ENCODE peak calls at places on chromosome 9, in eight cellular contexts. One of them, this sample, is unnamed.

GRCh38 chr9:10045598-10045997 is 567.2 kb downstream of the PTPRD start:
- DNase-seq in glutamatergic neuron: no peak
- DNase-seq in GM10248: no peak
- DNase-seq in A549: peak; percentile 10
- DNase-seq in neural crest cell: no peak
- DNase-seq in activated CD8-positive, alpha-beta T cell treated with anti-CD3 and anti-CD28 coated beads for 36 hours: no peak
- DNase-seq in Calu3: no peak
- DNase-seq in GM12865: no peak
- DNase-seq in this sample: no peak

GRCh38 chr9:132546148-132547051 is 36.0 kb upstream of the BARHL1 start:
- DNase-seq in glutamatergic neuron: peak; percentile 81
- DNase-seq in GM10248: no peak
- DNase-seq in A549: no peak
- DNase-seq in neural crest cell: peak; percentile 63
- DNase-seq in activated CD8-positive, alpha-beta T cell treated with anti-CD3 and anti-CD28 coated beads for 36 hours: peak; percentile 9
- DNase-seq in Calu3: peak; percentile 59
- DNase-seq in GM12865: no peak
- DNase-seq in this sample: no peak

GRCh38 chr9:21752003-21752402 is 50.4 kb upstream of the MTAP start:
- DNase-seq in glutamatergic neuron: no peak
- DNase-seq in GM10248: no peak
- DNase-seq in A549: no peak
- DNase-seq in neural crest cell: no peak
- DNase-seq in activated CD8-positive, alpha-beta T cell treated with anti-CD3 and anti-CD28 coated beads for 36 hours: no peak
- DNase-seq in Calu3: no peak
- DNase-seq in GM12865: no peak
- DNase-seq in this sample: no peak

GRCh38 chr9:72560086-72560485 is 38.7 kb downstream of the TMC1 start:
- DNase-seq in glutamatergic neuron: no peak
- DNase-seq in GM10248: no peak
- DNase-seq in A549: no peak
- DNase-seq in neural crest cell: no peak
- DNase-seq in activated CD8-positive, alpha-beta T cell treated with anti-CD3 and anti-CD28 coated beads for 36 hours: no peak
- DNase-seq in Calu3: no peak
- DNase-seq in GM12865: no peak
- DNase-seq in this sample: no peak

GRCh38 chr9:133683494-133684460 is 47.6 kb downstream of the DBH start:
- DNase-seq in glutamatergic neuron: peak; percentile 46
- DNase-seq in GM10248: no peak
- DNase-seq in A549: no peak
- DNase-seq in neural crest cell: no peak
- DNase-seq in activated CD8-positive, alpha-beta T cell treated with anti-CD3 and anti-CD28 coated beads for 36 hours: peak; percentile 93
- DNase-seq in Calu3: no peak
- DNase-seq in GM12865: peak; percentile 15
- DNase-seq in this sample: peak; percentile 64

GRCh38 chr9:113564804-113565237 is 101.3 kb downstream of the RGS3 start:
- DNase-seq in glutamatergic neuron: peak; percentile 56
- DNase-seq in GM10248: no peak
- DNase-seq in A549: no peak
- DNase-seq in neural crest cell: no peak
- DNase-seq in activated CD8-positive, alpha-beta T cell treated with anti-CD3 and anti-CD28 coated beads for 36 hours: no peak
- DNase-seq in Calu3: peak; percentile 68
- DNase-seq in GM12865: no peak
- DNase-seq in this sample: no peak

GRCh38 chr9:110072597-110073355 is 135.2 kb downstream of the C9orf152 start:
- DNase-seq in glutamatergic neuron: no peak
- DNase-seq in GM10248: no peak
- DNase-seq in A549: no peak
- DNase-seq in neural crest cell: no peak
- DNase-seq in activated CD8-positive, alpha-beta T cell treated with anti-CD3 and anti-CD28 coated beads for 36 hours: no peak
- DNase-seq in Calu3: no peak
- DNase-seq in GM12865: no peak
- DNase-seq in this sample: no peak

GRCh38 chr9:122453677-122454135 is 24.0 kb downstream of the OR1J1 start:
- DNase-seq in glutamatergic neuron: no peak
- DNase-seq in GM10248: no peak
- DNase-seq in A549: no peak
- DNase-seq in neural crest cell: no peak
- DNase-seq in activated CD8-positive, alpha-beta T cell treated with anti-CD3 and anti-CD28 coated beads for 36 hours: no peak
- DNase-seq in Calu3: no peak
- DNase-seq in GM12865: no peak
- DNase-seq in this sample: no peak

GRCh38 chr9:133708770-133709611 is 29.2 kb downstream of the SARDH start:
- DNase-seq in glutamatergic neuron: peak; percentile 39
- DNase-seq in GM10248: peak; percentile 65
- DNase-seq in A549: no peak
- DNase-seq in neural crest cell: no peak
- DNase-seq in activated CD8-positive, alpha-beta T cell treated with anti-CD3 and anti-CD28 coated beads for 36 hours: peak; percentile 79
- DNase-seq in Calu3: no peak
- DNase-seq in GM12865: peak; percentile 65
- DNase-seq in this sample: peak; percentile 64

GRCh38 chr9:111036068-111036789 is 2.0 kb downstream of the LPAR1 start:
- DNase-seq in glutamatergic neuron: peak; percentile 61
- DNase-seq in GM10248: no peak
- DNase-seq in A549: peak; percentile 34
- DNase-seq in neural crest cell: peak; percentile 30
- DNase-seq in activated CD8-positive, alpha-beta T cell treated with anti-CD3 and anti-CD28 coated beads for 36 hours: no peak
- DNase-seq in Calu3: peak; percentile 61
- DNase-seq in GM12865: peak; percentile 52
- DNase-seq in this sample: no peak

GRCh38 chr9:135344523-135344901 is 135.1 kb upstream of the PPP1R26 start:
- DNase-seq in glutamatergic neuron: no peak
- DNase-seq in GM10248: no peak
- DNase-seq in A549: no peak
- DNase-seq in neural crest cell: no peak
- DNase-seq in activated CD8-positive, alpha-beta T cell treated with anti-CD3 and anti-CD28 coated beads for 36 hours: no peak
- DNase-seq in Calu3: no peak
- DNase-seq in GM12865: no peak
- DNase-seq in this sample: no peak

GRCh38 chr9:135344915-135345500 is 134.6 kb upstream of the PPP1R26 start:
- DNase-seq in glutamatergic neuron: no peak
- DNase-seq in GM10248: no peak
- DNase-seq in A549: no peak
- DNase-seq in neural crest cell: peak; percentile 45
- DNase-seq in activated CD8-positive, alpha-beta T cell treated with anti-CD3 and anti-CD28 coated beads for 36 hours: no peak
- DNase-seq in Calu3: no peak
- DNase-seq in GM12865: no peak
- DNase-seq in this sample: no peak

GRCh38 chr9:135343136-135343535 is 136.4 kb upstream of the PPP1R26 start:
- DNase-seq in glutamatergic neuron: no peak
- DNase-seq in GM10248: no peak
- DNase-seq in A549: no peak
- DNase-seq in neural crest cell: no peak
- DNase-seq in activated CD8-positive, alpha-beta T cell treated with anti-CD3 and anti-CD28 coated beads for 36 hours: no peak
- DNase-seq in Calu3: no peak
- DNase-seq in GM12865: no peak
- DNase-seq in this sample: no peak

GRCh38 chr9:135342206-135343130 is 137.1 kb upstream of the PPP1R26 start:
- DNase-seq in glutamatergic neuron: no peak
- DNase-seq in GM10248: no peak
- DNase-seq in A549: no peak
- DNase-seq in neural crest cell: no peak
- DNase-seq in activated CD8-positive, alpha-beta T cell treated with anti-CD3 and anti-CD28 coated beads for 36 hours: no peak
- DNase-seq in Calu3: no peak
- DNase-seq in GM12865: no peak
- DNase-seq in this sample: no peak

GRCh38 chr9:135343733-135344522 is 135.7 kb upstream of the PPP1R26 start:
- DNase-seq in glutamatergic neuron: peak; percentile 93
- DNase-seq in GM10248: peak; percentile 81
- DNase-seq in A549: peak; percentile 34
- DNase-seq in neural crest cell: peak; percentile 86
- DNase-seq in activated CD8-positive, alpha-beta T cell treated with anti-CD3 and anti-CD28 coated beads for 36 hours: peak; percentile 60
- DNase-seq in Calu3: peak; percentile 59
- DNase-seq in GM12865: peak; percentile 37
- DNase-seq in this sample: peak; percentile 86
- TF ChIP-seq CTCF in glutamatergic neuron: peak; percentile 99
- TF ChIP-seq CTCF in GM10248: peak; percentile 94
- TF ChIP-seq CTCF in A549: peak; percentile 84
- TF ChIP-seq CTCF in neural crest cell: peak; percentile 96
- TF ChIP-seq CTCF in activated CD8-positive, alpha-beta T cell treated with anti-CD3 and anti-CD28 coated beads for 36 hours: peak; percentile 99
- TF ChIP-seq CTCF in Calu3: peak; percentile 56
- TF ChIP-seq CTCF in GM12865: peak; percentile 89
- TF ChIP-seq CTCF in this sample: peak; percentile 89

GRCh38 chr9:88535226-88535931 is 401 bp downstream of the NXNL2 start:
- DNase-seq in glutamatergic neuron: peak; percentile 54
- DNase-seq in GM10248: no peak
- DNase-seq in A549: peak; percentile 31
- DNase-seq in neural crest cell: no peak
- DNase-seq in activated CD8-positive, alpha-beta T cell treated with anti-CD3 and anti-CD28 coated beads for 36 hours: peak; percentile 17
- DNase-seq in Calu3: peak; percentile 39
- DNase-seq in GM12865: no peak
- DNase-seq in this sample: no peak

GRCh38 chr9:88536951-88537742 is 2.2 kb downstream of the NXNL2 start:
- DNase-seq in glutamatergic neuron: no peak
- DNase-seq in GM10248: no peak
- DNase-seq in A549: peak; percentile 29
- DNase-seq in neural crest cell: no peak
- DNase-seq in activated CD8-positive, alpha-beta T cell treated with anti-CD3 and anti-CD28 coated beads for 36 hours: no peak
- DNase-seq in Calu3: no peak
- DNase-seq in GM12865: no peak
- DNase-seq in this sample: no peak

GRCh38 chr9:88534456-88535225 is at the start of gene NXNL2:
- DNase-seq in glutamatergic neuron: peak; percentile 84
- DNase-seq in GM10248: no peak
- DNase-seq in A549: peak; percentile 93
- DNase-seq in neural crest cell: peak; percentile 30
- DNase-seq in activated CD8-positive, alpha-beta T cell treated with anti-CD3 and anti-CD28 coated beads for 36 hours: peak; percentile 27
- DNase-seq in Calu3: peak; percentile 89
- DNase-seq in GM12865: no peak
- DNase-seq in this sample: peak; percentile 40

GRCh38 chr9:88537743-88538055 is 2.7 kb downstream of the NXNL2 start:
- DNase-seq in glutamatergic neuron: peak; percentile 33
- DNase-seq in GM10248: no peak
- DNase-seq in A549: peak; percentile 71
- DNase-seq in neural crest cell: peak; percentile 18
- DNase-seq in activated CD8-positive, alpha-beta T cell treated with anti-CD3 and anti-CD28 coated beads for 36 hours: peak; percentile 64
- DNase-seq in Calu3: peak; percentile 45
- DNase-seq in GM12865: peak; percentile 39
- DNase-seq in this sample: no peak

DNA sequence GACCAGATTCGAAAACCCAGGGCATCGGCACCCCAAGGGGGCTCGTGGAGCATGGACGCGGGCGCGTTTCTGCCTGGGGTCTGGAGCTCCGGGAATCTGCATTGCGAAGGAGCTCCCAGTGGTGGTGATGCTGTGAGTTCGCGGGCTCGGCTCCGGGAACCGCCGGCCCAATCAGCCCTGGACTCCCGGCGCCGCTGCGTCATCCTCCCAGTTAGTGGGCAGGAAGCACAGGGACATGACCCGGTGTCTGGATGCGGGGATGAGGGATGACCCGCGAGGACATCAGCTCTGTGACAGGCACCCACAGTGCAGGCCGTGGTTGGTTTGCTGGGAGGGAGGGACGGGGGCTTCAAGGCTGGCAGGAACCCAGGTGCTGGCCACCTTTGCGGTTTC is 950 bp downstream of the NXNL2 start:
- DNase-seq in glutamatergic neuron: no peak
- DNase-seq in GM10248: no peak
- DNase-seq in A549: no peak
- DNase-seq in neural crest cell: no peak
- DNase-seq in activated CD8-positive, alpha-beta T cell treated with anti-CD3 and anti-CD28 coated beads for 36 hours: no peak
- DNase-seq in Calu3: no peak
- DNase-seq in GM12865: no peak
- DNase-seq in this sample: no peak
- TF ChIP-seq CTCF in glutamatergic neuron: no peak
- TF ChIP-seq CTCF in GM10248: no peak
- TF ChIP-seq CTCF in A549: no peak
- TF ChIP-seq CTCF in neural crest cell: no peak
- TF ChIP-seq CTCF in activated CD8-positive, alpha-beta T cell treated with anti-CD3 and anti-CD28 coated beads for 36 hours: no peak
- TF ChIP-seq CTCF in Calu3: no peak
- TF ChIP-seq CTCF in GM12865: no peak
- TF ChIP-seq CTCF in this sample: no peak

DNA sequence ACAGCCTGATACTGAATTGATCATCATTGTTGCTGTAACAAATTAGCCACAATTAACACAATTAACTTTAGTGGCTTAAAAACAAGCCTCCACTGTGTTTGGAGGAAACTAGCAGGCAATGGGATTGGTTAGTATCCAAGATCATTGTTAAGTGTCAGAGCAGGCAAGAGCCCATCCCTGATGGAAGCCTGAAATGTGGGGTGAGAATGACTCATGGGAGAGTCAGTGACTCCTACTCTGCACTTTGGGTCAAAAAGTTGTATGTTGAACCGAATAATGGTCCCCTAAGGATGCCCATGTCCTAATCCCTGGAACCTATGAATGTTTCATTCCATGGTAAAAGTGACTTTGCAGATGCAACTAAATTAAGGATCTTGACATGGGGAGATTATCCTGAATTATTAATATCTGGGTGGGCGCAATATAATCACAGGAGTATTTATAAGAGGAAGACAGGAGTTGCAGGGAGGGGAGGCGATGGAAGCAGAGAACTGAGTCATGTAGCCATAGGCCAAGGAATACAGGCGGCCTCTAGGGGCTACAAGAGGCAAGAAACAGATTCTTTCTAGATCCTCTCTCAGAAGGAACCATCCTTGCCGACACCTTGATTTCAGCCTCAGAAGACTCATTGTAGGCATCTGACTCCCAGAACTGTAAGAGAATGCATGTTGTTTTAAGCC is 28.8 kb downstream of the ALG2 start:
- DNase-seq in glutamatergic neuron: no peak
- DNase-seq in GM10248: no peak
- DNase-seq in A549: peak; percentile 18
- DNase-seq in neural crest cell: no peak
- DNase-seq in activated CD8-positive, alpha-beta T cell treated with anti-CD3 and anti-CD28 coated beads for 36 hours: no peak
- DNase-seq in Calu3: no peak
- DNase-seq in GM12865: no peak
- DNase-seq in this sample: no peak
- TF ChIP-seq CTCF in glutamatergic neuron: no peak
- TF ChIP-seq CTCF in GM10248: no peak
- TF ChIP-seq CTCF in A549: no peak
- TF ChIP-seq CTCF in neural crest cell: peak; percentile 19
- TF ChIP-seq CTCF in activated CD8-positive, alpha-beta T cell treated with anti-CD3 and anti-CD28 coated beads for 36 hours: no peak
- TF ChIP-seq CTCF in Calu3: no peak
- TF ChIP-seq CTCF in GM12865: no peak
- TF ChIP-seq CTCF in this sample: no peak

GRCh38 chr9:28073278-28073677 is 500.0 kb upstream of the C9orf72 start:
- DNase-seq in glutamatergic neuron: peak; percentile 29
- DNase-seq in GM10248: no peak
- DNase-seq in A549: peak; percentile 49
- DNase-seq in neural crest cell: peak; percentile 16
- DNase-seq in activated CD8-positive, alpha-beta T cell treated with anti-CD3 and anti-CD28 coated beads for 36 hours: peak; percentile 5
- DNase-seq in Calu3: peak; percentile 43
- DNase-seq in GM12865: peak; percentile 40
- DNase-seq in this sample: peak; percentile 9
- TF ChIP-seq CTCF in glutamatergic neuron: peak; percentile 64
- TF ChIP-seq CTCF in GM10248: peak; percentile 30
- TF ChIP-seq CTCF in A549: peak; percentile 48
- TF ChIP-seq CTCF in neural crest cell: peak; percentile 81
- TF ChIP-seq CTCF in activated CD8-positive, alpha-beta T cell treated with anti-CD3 and anti-CD28 coated beads for 36 hours: no peak
- TF ChIP-seq CTCF in Calu3: peak; percentile 33
- TF ChIP-seq CTCF in GM12865: peak; percentile 24
- TF ChIP-seq CTCF in this sample: no peak

GRCh38 chr9:116152390-116152789 is 1.2 kb upstream of the PAPPA start:
- DNase-seq in glutamatergic neuron: no peak
- DNase-seq in GM10248: no peak
- DNase-seq in A549: no peak
- DNase-seq in neural crest cell: no peak
- DNase-seq in activated CD8-positive, alpha-beta T cell treated with anti-CD3 and anti-CD28 coated beads for 36 hours: no peak
- DNase-seq in Calu3: no peak
- DNase-seq in GM12865: no peak
- DNase-seq in this sample: no peak
- TF ChIP-seq CTCF in glutamatergic neuron: peak; percentile 32
- TF ChIP-seq CTCF in GM10248: no peak
- TF ChIP-seq CTCF in A549: peak; percentile 59
- TF ChIP-seq CTCF in neural crest cell: peak; percentile 54
- TF ChIP-seq CTCF in activated CD8-positive, alpha-beta T cell treated with anti-CD3 and anti-CD28 coated beads for 36 hours: no peak
- TF ChIP-seq CTCF in Calu3: no peak
- TF ChIP-seq CTCF in GM12865: no peak
- TF ChIP-seq CTCF in this sample: no peak

This sample was measured in GM20000.